ENCODE peak calls at places on chromosomes 2 and 18, in five cellular contexts. N is stimulated activated CD8-positive, alpha-beta memory T cell treated with anti-CD3 and anti-CD28 coated beads, Interleukin-7, amount 100 ng/mL, for 4 hours; U is psoas muscle; C is transverse colon; R is activated CD4-positive, alpha-beta T cell treated with anti-CD3 and anti-CD28 coated beads for 36 hours. O is an unnamed sample.

GRCh38 chr2:75579186-75579585 is 18.4 kb upstream of the EVA1A start:
- DNase-seq in N (no peak), U (no peak), R (no peak), C (no peak), O (no peak)

GRCh38 chr2:43114210-43114609 is 112.2 kb downstream of the ZFP36L2 start:
- DNase-seq in N (no peak), R (no peak), C (no peak), U (no peak), O (no peak)

GRCh38 chr18:48230459-48231113 is 178.6 kb downstream of the ZBTB7C start:
- DNase-seq in N (no peak), C (peak; percentile 75), R (peak; percentile 51), U (peak; percentile 76), O (no peak)

GRCh38 chr2:36376319-36376765 is 20.8 kb downstream of the CRIM1 start:
- DNase-seq in U (peak; percentile 65), R (no peak), C (peak; percentile 86), N (no peak), O (peak; percentile 83)

GRCh38 chr2:41496908-41497307 is 550.9 kb upstream of the PKDCC start:
- DNase-seq in C (no peak), U (no peak), R (no peak), N (no peak), O (no peak)

GRCh38 chr2:240997141-240997855 is 1.1 kb upstream of the SNED1 start:
- DNase-seq in R (no peak), U (peak; percentile 37), N (no peak), C (peak; percentile 10), O (peak; percentile 72)

GRCh38 chr2:56348382-56348781 is 164.6 kb downstream of the CCDC85A start:
- DNase-seq in U (no peak), C (no peak), N (no peak), R (no peak), O (no peak)

GRCh38 chr2:143907801-143908200 is 612.1 kb downstream of the ZEB2 start:
- DNase-seq in U (no peak), R (no peak), C (no peak), N (no peak), O (no peak)

GRCh38 chr18:70442933-70443332 is 154.1 kb downstream of the SOCS6 start:
- DNase-seq in U (no peak), N (no peak), R (no peak), C (no peak), O (no peak)